ENCODE peak calls at places on chromosomes 11 and 22, in four cellular contexts. I, V, Y and J are unnamed samples.
A peak's percentile ranks its signal among the peaks of the same experiment; 100 is the strongest.

GRCh38 chr22:20531404-20532181 is 24.2 kb downstream of the MED15 start:
- DNase-seq in I (no peak), V (peak; percentile 81), Y (no peak), J (peak; percentile 73)

GRCh38 chr11:79672786-79673185 is 232.0 kb upstream of the TENM4 start:
- DNase-seq in I (no peak), V (no peak), Y (no peak), J (no peak)

GRCh38 chr22:22882033-22882717 is 5.4 kb upstream of the IGLL5 start:
- DNase-seq in I (no peak), V (no peak), Y (no peak), J (no peak)

GRCh38 chr22:27105142-27106025 is 448.0 kb downstream of the MIAT start:
- DNase-seq in I (no peak), V (peak; percentile 75), Y (no peak), J (no peak)

GRCh38 chr11:108221981-108222685 is at the start of gene NPAT:
- DNase-seq in I (no peak), V (no peak), Y (no peak), J (no peak)

GRCh38 chr11:35418847-35419712 is at the start of gene SLC1A2:
- DNase-seq in I (peak; percentile 37), V (peak; percentile 67), Y (no peak), J (peak; percentile 10)

GRCh38 chr11:17272823-17273222 is 3.7 kb upstream of the NUCB2 start:
- DNase-seq in I (no peak), V (no peak), Y (no peak), J (no peak)

GRCh38 chr11:19561011-19561410 is 151.6 kb upstream of the NAV2 start:
- DNase-seq in I (no peak), V (no peak), Y (no peak), J (peak; percentile 14)

GRCh38 chr11:3616721-3617460 is 24.9 kb downstream of the ART5 start:
- DNase-seq in I (no peak), V (no peak), Y (no peak), J (no peak)

GRCh38 chr11:6646040-6646439 is 9.6 kb downstream of the DCHS1 start:
- DNase-seq in I (no peak), V (peak; percentile 76), Y (no peak), J (no peak)

GRCh38 chr11:67285541-67286498 is 3.3 kb upstream of the ANKRD13D start:
- DNase-seq in I (no peak), V (no peak), Y (no peak), J (no peak)

GRCh38 chr11:57842873-57843272 is 81.3 kb downstream of the CTNND1 start:
- DNase-seq in I (no peak), V (no peak), Y (no peak), J (no peak)

GRCh38 chr22:23233084-23233501 is 52.8 kb downstream of the BCR start:
- DNase-seq in I (no peak), V (no peak), Y (no peak), J (no peak)

GRCh38 chr11:128055576-128056217 is 531.7 kb downstream of the ETS1 start:
- DNase-seq in I (no peak), V (no peak), Y (no peak), J (no peak)

GRCh38 chr11:9761441-9761945 is 97.6 kb downstream of the SWAP70 start:
- DNase-seq in I (no peak), V (no peak), Y (no peak), J (no peak)

GRCh38 chr11:69431136-69431535 is 50.3 kb upstream of the LINC01488 start:
- DNase-seq in I (no peak), V (no peak), Y (no peak), J (no peak)

GRCh38 chr11:16924462-16924825 is 89.8 kb downstream of the PLEKHA7 start:
- DNase-seq in I (no peak), V (no peak), Y (no peak), J (no peak)

GRCh38 chr11:67006029-67006884 is 16.7 kb upstream of the SYT12 start:
- DNase-seq in I (no peak), V (peak; percentile 48), Y (no peak), J (peak; percentile 61)

GRCh38 chr11:101129203-101129943 is at the start of gene PGR:
- DNase-seq in I (no peak), V (peak; percentile 23), Y (no peak), J (peak; percentile 25)

GRCh38 chr11:70485326-70486025 is 87.1 kb downstream of the CTTN start:
- DNase-seq in I (no peak), V (no peak), Y (no peak), J (no peak)

GRCh38 chr11:44593194-44593593 is 27.7 kb downstream of the CD82 start:
- DNase-seq in I (no peak), V (no peak), Y (no peak), J (no peak)

GRCh38 chr11:72724851-72725730 is 27.1 kb downstream of the ARAP1 start:
- DNase-seq in I (peak; percentile 62), V (peak; percentile 76), Y (no peak), J (peak; percentile 92)

GRCh38 chr11:117281159-117281558 is 10.0 kb upstream of the BACE1-AS start:
- DNase-seq in I (no peak), V (peak; percentile 74), Y (no peak), J (peak; percentile 84)

GRCh38 chr11:129090056-129090455 is 102.1 kb downstream of the ARHGAP32 start:
- DNase-seq in I (no peak), V (no peak), Y (no peak), J (no peak)